ENCODE peak calls at places on chromosomes 5 and 9, in four cellular contexts. One of them, this sample, is unnamed. For H3K27me3, the result is how much of the 10 kb centered on the place peaks cover.

GRCh38 chr5:10333154-10334006 is 20.1 kb upstream of the MARCHF6 start:
- DNase-seq in transverse colon: peak
- DNase-seq in stomach: peak
- DNase-seq in tibial nerve: no peak
- DNase-seq in this sample: peak

GRCh38 chr9:126148523-126148870 is 178.1 kb upstream of the MVB12B start:
- DNase-seq in stomach: peak
- DNase-seq in tibial nerve: no peak
- DNase-seq in transverse colon: no peak
- DNase-seq in this sample: peak

GRCh38 chr5:176934309-176934930 is 35.3 kb upstream of the HK3 start:
- DNase-seq in transverse colon: no peak
- DNase-seq in stomach: no peak
- DNase-seq in tibial nerve: no peak
- DNase-seq in this sample: no peak

GRCh38 chr9:130337784-130338380 is 72.3 kb downstream of the HMCN2 start:
- DNase-seq in transverse colon: no peak
- DNase-seq in stomach: no peak
- DNase-seq in tibial nerve: no peak
- DNase-seq in this sample: no peak

GRCh38 chr5:133899506-133899905 is 68.9 kb downstream of the C5orf15 start:
- DNase-seq in transverse colon: no peak
- DNase-seq in stomach: no peak
- DNase-seq in tibial nerve: no peak
- DNase-seq in this sample: no peak

GRCh38 chr5:14249258-14250093 is 106.3 kb downstream of the TRIO start:
- DNase-seq in transverse colon: no peak
- DNase-seq in stomach: no peak
- DNase-seq in tibial nerve: no peak
- DNase-seq in this sample: no peak

GRCh38 chr5:122126711-122127385 is 2.5 kb upstream of the ZNF474 start:
- DNase-seq in stomach: no peak
- DNase-seq in transverse colon: no peak
- DNase-seq in tibial nerve: no peak
- DNase-seq in this sample: peak

GRCh38 chr9:113808391-113809191 is 67.5 kb upstream of the ZNF618 start:
- DNase-seq in tibial nerve: no peak
- DNase-seq in stomach: no peak
- DNase-seq in transverse colon: no peak
- DNase-seq in this sample: no peak

GRCh38 chr9:99870126-99870525 is 36.3 kb upstream of the STX17 start:
- DNase-seq in stomach: no peak
- DNase-seq in tibial nerve: no peak
- DNase-seq in transverse colon: no peak
- DNase-seq in this sample: no peak

GRCh38 chr9:83062653-83063527 is at the start of gene RASEF:
- DNase-seq in tibial nerve: no peak
- DNase-seq in stomach: peak
- DNase-seq in transverse colon: peak
- DNase-seq in this sample: no peak

GRCh38 chr5:173969167-173970049 is 19.6 kb upstream of the C5orf47 start:
- DNase-seq in tibial nerve: no peak
- DNase-seq in transverse colon: no peak
- DNase-seq in stomach: no peak
- DNase-seq in this sample: no peak

GRCh38 chr5:68396722-68397121 is 181.2 kb downstream of the PIK3R1 start:
- DNase-seq in tibial nerve: no peak
- DNase-seq in stomach: peak
- DNase-seq in transverse colon: peak
- DNase-seq in this sample: no peak

DNA sequence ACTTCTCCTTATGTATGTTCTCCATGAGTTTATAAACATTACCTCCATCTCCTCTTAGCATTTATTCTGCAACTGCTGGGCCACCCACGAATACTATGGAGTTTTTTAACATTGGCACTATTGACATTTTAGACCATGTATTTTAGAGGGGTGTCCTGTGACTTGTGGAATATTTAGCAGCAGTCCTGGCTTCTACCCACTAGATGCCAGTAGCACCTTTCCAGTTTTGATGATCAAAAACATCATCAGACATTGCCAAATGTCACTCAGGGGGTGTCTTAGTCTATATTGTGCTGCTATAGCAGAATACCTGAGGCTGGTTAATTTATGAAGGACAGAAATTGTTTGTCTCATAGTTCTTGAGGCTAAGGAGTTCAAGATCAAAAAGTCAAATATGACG is 187.5 kb upstream of the RORB start:
- DNase-seq in transverse colon: no peak
- DNase-seq in stomach: no peak
- DNase-seq in tibial nerve: no peak
- DNase-seq in this sample: no peak
- TF ChIP-seq CTCF in transverse colon: no peak
- TF ChIP-seq CTCF in stomach: no peak
- TF ChIP-seq CTCF in tibial nerve: no peak
- TF ChIP-seq CTCF in this sample: no peak

GRCh38 chr5:5105531-5105930 is 34.6 kb upstream of the ADAMTS16 start:
- DNase-seq in tibial nerve: no peak
- DNase-seq in transverse colon: no peak
- DNase-seq in stomach: no peak
- DNase-seq in this sample: no peak
- H3K27me3 ChIP-seq in tibial nerve: under half
- H3K27me3 ChIP-seq in transverse colon: under half
- H3K27me3 ChIP-seq in stomach: under half
- H3K27me3 ChIP-seq in this sample: under half

GRCh38 chr5:159913048-159913447 is 3.2 kb upstream of the ADRA1B start:
- DNase-seq in stomach: no peak
- DNase-seq in transverse colon: no peak
- DNase-seq in tibial nerve: no peak
- DNase-seq in this sample: no peak

GRCh38 chr5:159910843-159911229 is 5.4 kb upstream of the ADRA1B start:
- DNase-seq in stomach: no peak
- DNase-seq in transverse colon: no peak
- DNase-seq in tibial nerve: no peak
- DNase-seq in this sample: no peak

GRCh38 chr5:159912033-159912800 is 4.1 kb upstream of the ADRA1B start:
- DNase-seq in tibial nerve: no peak
- DNase-seq in stomach: no peak
- DNase-seq in transverse colon: peak
- DNase-seq in this sample: no peak

GRCh38 chr5:159910207-159910842 is 6.0 kb upstream of the ADRA1B start:
- DNase-seq in transverse colon: no peak
- DNase-seq in stomach: no peak
- DNase-seq in tibial nerve: no peak
- DNase-seq in this sample: no peak

GRCh38 chr5:159911349-159911748 is 4.9 kb upstream of the ADRA1B start:
- DNase-seq in tibial nerve: no peak
- DNase-seq in transverse colon: no peak
- DNase-seq in stomach: no peak
- DNase-seq in this sample: no peak
- H3K27ac ChIP-seq in tibial nerve: no peak
- H3K27ac ChIP-seq in transverse colon: peak
- H3K27ac ChIP-seq in stomach: no peak
- H3K27ac ChIP-seq in this sample: no peak

GRCh38 chr5:150389759-150390256 is 22.9 kb downstream of the CD74 start:
- DNase-seq in transverse colon: no peak
- DNase-seq in tibial nerve: no peak
- DNase-seq in stomach: no peak
- DNase-seq in this sample: no peak
- TF ChIP-seq CTCF in transverse colon: no peak
- TF ChIP-seq CTCF in tibial nerve: no peak
- TF ChIP-seq CTCF in stomach: no peak
- TF ChIP-seq CTCF in this sample: no peak

DNA sequence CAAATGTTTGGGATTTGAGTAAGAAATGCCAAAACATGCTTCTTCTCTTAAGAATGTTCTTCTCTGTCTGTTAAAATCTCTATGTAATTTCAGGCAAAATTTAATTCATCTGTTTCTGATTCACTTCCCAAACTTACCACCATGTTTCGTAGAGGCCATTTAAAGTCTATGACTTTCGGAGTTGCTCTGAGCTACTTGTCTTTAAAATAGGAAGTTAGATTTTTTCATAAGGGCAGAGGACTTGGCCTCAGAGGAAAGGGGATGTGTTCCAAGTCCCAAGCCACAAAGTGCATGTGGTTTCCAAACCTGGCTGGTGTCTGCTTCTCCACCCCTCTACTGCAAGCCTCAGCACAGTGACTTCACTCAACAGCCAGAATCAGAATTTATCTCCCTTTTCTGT is 111.3 kb upstream of the ADRA1B start:
- DNase-seq in stomach: no peak
- DNase-seq in transverse colon: peak
- DNase-seq in tibial nerve: no peak
- DNase-seq in this sample: no peak
- H3K27me3 ChIP-seq in stomach: under half
- H3K27me3 ChIP-seq in transverse colon: under half
- H3K27me3 ChIP-seq in tibial nerve: under half
- H3K27me3 ChIP-seq in this sample: under half

GRCh38 chr9:93898502-93899426 is 56.4 kb downstream of the BARX1 start:
- DNase-seq in tibial nerve: no peak
- DNase-seq in transverse colon: peak
- DNase-seq in stomach: no peak
- DNase-seq in this sample: no peak
- H3K27ac ChIP-seq in tibial nerve: no peak
- H3K27ac ChIP-seq in transverse colon: no peak
- H3K27ac ChIP-seq in stomach: no peak
- H3K27ac ChIP-seq in this sample: no peak

GRCh38 chr5:78295035-78295961 is 800 bp upstream of the AP3B1 start:
- DNase-seq in transverse colon: peak
- DNase-seq in stomach: peak
- DNase-seq in tibial nerve: no peak
- DNase-seq in this sample: peak

GRCh38 chr5:78300464-78301045 is 6.1 kb upstream of the AP3B1 start:
- DNase-seq in transverse colon: no peak
- DNase-seq in stomach: no peak
- DNase-seq in tibial nerve: no peak
- DNase-seq in this sample: no peak
- TF ChIP-seq CTCF in transverse colon: peak
- TF ChIP-seq CTCF in stomach: no peak
- TF ChIP-seq CTCF in tibial nerve: peak
- TF ChIP-seq CTCF in this sample: peak

GRCh38 chr9:133100518-133101355 is 20.3 kb downstream of the RALGDS start:
- DNase-seq in stomach: no peak
- DNase-seq in tibial nerve: no peak
- DNase-seq in transverse colon: no peak
- DNase-seq in this sample: no peak
- H3K27me3 ChIP-seq in stomach: under half
- H3K27me3 ChIP-seq in tibial nerve: under half
- H3K27me3 ChIP-seq in transverse colon: under half
- H3K27me3 ChIP-seq in this sample: under half